ENCODE peak calls at places on chromosomes 7 and 10, in five cellular contexts. One of them, this sample, is unnamed.

GRCh38 chr7:25196132-25196896 is 32.0 kb downstream of the NPVF start:
- DNase-seq in heart left ventricle: no peak
- DNase-seq in neuronal stem cell: no peak
- DNase-seq in CD4-positive, alpha-beta T cell: no peak
- DNase-seq in H1: no peak
- DNase-seq in this sample: no peak

GRCh38 chr7:115940462-115941060 is 90.0 kb downstream of the TFEC start:
- DNase-seq in neuronal stem cell: no peak
- DNase-seq in heart left ventricle: no peak
- DNase-seq in CD4-positive, alpha-beta T cell: no peak
- DNase-seq in H1: no peak
- DNase-seq in this sample: no peak

GRCh38 chr7:134513169-134513752 is 14.1 kb upstream of the AKR1B10 start:
- DNase-seq in neuronal stem cell: peak
- DNase-seq in CD4-positive, alpha-beta T cell: peak
- DNase-seq in H1: peak
- DNase-seq in heart left ventricle: peak
- DNase-seq in this sample: no peak

GRCh38 chr10:73522263-73522662 is 26.4 kb upstream of the PPP3CB start:
- DNase-seq in CD4-positive, alpha-beta T cell: no peak
- DNase-seq in heart left ventricle: no peak
- DNase-seq in neuronal stem cell: no peak
- DNase-seq in H1: no peak
- DNase-seq in this sample: no peak

GRCh38 chr7:100128602-100128963 is 1.8 kb downstream of the MBLAC1 start:
- DNase-seq in neuronal stem cell: no peak
- DNase-seq in CD4-positive, alpha-beta T cell: no peak
- DNase-seq in H1: no peak
- DNase-seq in heart left ventricle: no peak
- DNase-seq in this sample: no peak

GRCh38 chr10:126904807-126905686 is at the start of gene DOCK1:
- DNase-seq in CD4-positive, alpha-beta T cell: no peak
- DNase-seq in H1: peak
- DNase-seq in heart left ventricle: peak
- DNase-seq in neuronal stem cell: peak
- DNase-seq in this sample: no peak

GRCh38 chr10:119509909-119510451 is 32.5 kb downstream of the RGS10 start:
- DNase-seq in neuronal stem cell: no peak
- DNase-seq in CD4-positive, alpha-beta T cell: no peak
- DNase-seq in heart left ventricle: peak
- DNase-seq in H1: no peak
- DNase-seq in this sample: no peak

GRCh38 chr7:78197447-78197846 is 398.9 kb downstream of the PHTF2 start:
- DNase-seq in neuronal stem cell: no peak
- DNase-seq in heart left ventricle: no peak
- DNase-seq in H1: no peak
- DNase-seq in CD4-positive, alpha-beta T cell: no peak
- DNase-seq in this sample: no peak

GRCh38 chr7:157987906-157988305 is 599.7 kb downstream of the PTPRN2 start:
- DNase-seq in H1: no peak
- DNase-seq in neuronal stem cell: no peak
- DNase-seq in heart left ventricle: no peak
- DNase-seq in CD4-positive, alpha-beta T cell: no peak
- DNase-seq in this sample: no peak

GRCh38 chr7:70353948-70354335 is 755.7 kb downstream of the AUTS2 start:
- DNase-seq in CD4-positive, alpha-beta T cell: no peak
- DNase-seq in heart left ventricle: no peak
- DNase-seq in H1: no peak
- DNase-seq in neuronal stem cell: no peak
- DNase-seq in this sample: no peak

GRCh38 chr10:68435803-68436202 is 28.7 kb upstream of the RUFY2 start:
- DNase-seq in heart left ventricle: no peak
- DNase-seq in neuronal stem cell: no peak
- DNase-seq in H1: no peak
- DNase-seq in CD4-positive, alpha-beta T cell: no peak
- DNase-seq in this sample: no peak

GRCh38 chr7:2786607-2787116 is 57.4 kb downstream of the GNA12 start:
- DNase-seq in CD4-positive, alpha-beta T cell: no peak
- DNase-seq in neuronal stem cell: no peak
- DNase-seq in H1: no peak
- DNase-seq in heart left ventricle: no peak
- DNase-seq in this sample: no peak
- H3K27ac ChIP-seq in CD4-positive, alpha-beta T cell: no peak
- H3K27ac ChIP-seq in neuronal stem cell: no peak
- H3K27ac ChIP-seq in H1: no peak
- H3K27ac ChIP-seq in heart left ventricle: no peak
- H3K27ac ChIP-seq in this sample: no peak

GRCh38 chr10:28686835-28687682 is 9.7 kb downstream of the BAMBI start:
- DNase-seq in CD4-positive, alpha-beta T cell: no peak
- DNase-seq in neuronal stem cell: no peak
- DNase-seq in H1: no peak
- DNase-seq in heart left ventricle: no peak
- DNase-seq in this sample: no peak
- H3K27ac ChIP-seq in CD4-positive, alpha-beta T cell: no peak
- H3K27ac ChIP-seq in neuronal stem cell: no peak
- H3K27ac ChIP-seq in H1: no peak
- H3K27ac ChIP-seq in heart left ventricle: no peak
- H3K27ac ChIP-seq in this sample: no peak

GRCh38 chr10:95694665-95695064 is 938 bp upstream of the TCTN3 start:
- DNase-seq in neuronal stem cell: no peak
- DNase-seq in CD4-positive, alpha-beta T cell: no peak
- DNase-seq in heart left ventricle: no peak
- DNase-seq in H1: no peak
- DNase-seq in this sample: no peak

GRCh38 chr10:95698415-95698814 is 4.7 kb upstream of the TCTN3 start:
- DNase-seq in CD4-positive, alpha-beta T cell: no peak
- DNase-seq in neuronal stem cell: no peak
- DNase-seq in H1: no peak
- DNase-seq in heart left ventricle: no peak
- DNase-seq in this sample: no peak

GRCh38 chr10:95693668-95694534 is at the start of gene TCTN3:
- DNase-seq in H1: peak
- DNase-seq in CD4-positive, alpha-beta T cell: peak
- DNase-seq in neuronal stem cell: peak
- DNase-seq in heart left ventricle: peak
- DNase-seq in this sample: peak

GRCh38 chr10:95693331-95693667 is 428 bp downstream of the TCTN3 start:
- DNase-seq in heart left ventricle: no peak
- DNase-seq in neuronal stem cell: peak
- DNase-seq in H1: no peak
- DNase-seq in CD4-positive, alpha-beta T cell: no peak
- DNase-seq in this sample: no peak

GRCh38 chr10:95697429-95697828 is 3.7 kb upstream of the TCTN3 start:
- DNase-seq in neuronal stem cell: no peak
- DNase-seq in heart left ventricle: no peak
- DNase-seq in CD4-positive, alpha-beta T cell: no peak
- DNase-seq in H1: no peak
- DNase-seq in this sample: no peak
- H3K27ac ChIP-seq in neuronal stem cell: no peak
- H3K27ac ChIP-seq in heart left ventricle: no peak
- H3K27ac ChIP-seq in CD4-positive, alpha-beta T cell: no peak
- H3K27ac ChIP-seq in H1: no peak
- H3K27ac ChIP-seq in this sample: no peak

GRCh38 chr10:21337171-21337792 is 188.2 kb downstream of the SKIDA1 start:
- DNase-seq in heart left ventricle: no peak
- DNase-seq in H1: no peak
- DNase-seq in CD4-positive, alpha-beta T cell: no peak
- DNase-seq in neuronal stem cell: no peak
- DNase-seq in this sample: no peak
- H3K27ac ChIP-seq in heart left ventricle: peak
- H3K27ac ChIP-seq in H1: peak
- H3K27ac ChIP-seq in CD4-positive, alpha-beta T cell: no peak
- H3K27ac ChIP-seq in neuronal stem cell: no peak
- H3K27ac ChIP-seq in this sample: peak